ENCODE peak calls at places on chromosome 7, in four cellular contexts. P is Peyer's patch, Y is BE2C, E is cardiac fibroblast. L is an unnamed sample.

GRCh38 chr7:7176421-7177043 is 5.8 kb upstream of the C1GALT1 start:
- DNase-seq in P (no peak), Y (no peak), E (peak; percentile 80), L (no peak)

GRCh38 chr7:123846217-123846891 is 1.4 kb downstream of the HYAL4 start:
- DNase-seq in P (no peak), Y (no peak), E (peak; percentile 66), L (no peak)

GRCh38 chr7:115024276-115024675 is 102.4 kb downstream of the MDFIC start:
- DNase-seq in P (no peak), Y (no peak), E (no peak), L (no peak)

GRCh38 chr7:141696386-141696785 is 5.6 kb downstream of the DENND11 start:
- DNase-seq in P (no peak), Y (no peak), E (no peak), L (no peak)

GRCh38 chr7:146683439-146683838 is 566.8 kb downstream of the CNTNAP2 start:
- DNase-seq in P (no peak), Y (no peak), E (peak; percentile 4), L (no peak)

GRCh38 chr7:5428470-5429252 is 5.0 kb upstream of the TNRC18 start:
- DNase-seq in P (peak; percentile 77), Y (peak; percentile 85), E (peak; percentile 88), L (peak; percentile 75)

GRCh38 chr7:36303202-36304098 is 86.2 kb upstream of the ANLN start:
- DNase-seq in P (peak; percentile 49), Y (peak; percentile 95), E (peak; percentile 94), L (peak; percentile 83)

GRCh38 chr7:73437699-73438416 is 4.3 kb downstream of the FZD9 start:
- DNase-seq in P (no peak), Y (no peak), E (no peak), L (no peak)

GRCh38 chr7:28776463-28777157 is 181.5 kb downstream of the TRIL start:
- DNase-seq in P (no peak), Y (no peak), E (peak; percentile 5), L (no peak)

GRCh38 chr7:34091330-34091917 is 186.1 kb downstream of the BMPER start:
- DNase-seq in P (no peak), Y (peak; percentile 14), E (peak; percentile 71), L (no peak)

GRCh38 chr7:155867280-155867679 is 55.0 kb upstream of the SHH start:
- DNase-seq in P (no peak), Y (no peak), E (no peak), L (no peak)

GRCh38 chr7:14821757-14822480 is 80.6 kb downstream of the DGKB start:
- DNase-seq in P (no peak), Y (no peak), E (no peak), L (no peak)

GRCh38 chr7:31100870-31101269 is 48.8 kb downstream of the ADCYAP1R1 start:
- DNase-seq in P (peak; percentile 22), Y (no peak), E (no peak), L (no peak)

GRCh38 chr7:74119831-74120230 is 36.2 kb downstream of the LIMK1 start:
- DNase-seq in P (no peak), Y (no peak), E (no peak), L (no peak)

GRCh38 chr7:128217972-128218652 is 23.0 kb upstream of the LEP start:
- DNase-seq in P (no peak), Y (no peak), E (no peak), L (no peak)

GRCh38 chr7:71198391-71198790 is 66.4 kb downstream of the GALNT17 start:
- DNase-seq in P (no peak), Y (no peak), E (no peak), L (no peak)

GRCh38 chr7:74256446-74257408 is 2.5 kb upstream of the RFC2 start:
- DNase-seq in P (no peak), Y (no peak), E (peak; percentile 95), L (peak; percentile 78)

GRCh38 chr7:84113286-84113685 is 81.3 kb downstream of the SEMA3A start:
- DNase-seq in P (no peak), Y (no peak), E (peak; percentile 59), L (no peak)

GRCh38 chr7:39761435-39761834 is 138.1 kb downstream of the RALA start:
- DNase-seq in P (no peak), Y (no peak), E (no peak), L (no peak)

GRCh38 chr7:82029236-82029635 is 259.4 kb upstream of the HGF start:
- DNase-seq in P (no peak), Y (no peak), E (no peak), L (no peak)

GRCh38 chr7:149800169-149800555 is 26.8 kb upstream of the ZNF467 start:
- DNase-seq in P (no peak), Y (no peak), E (no peak), L (no peak)

GRCh38 chr7:66118603-66119002 is 4.0 kb downstream of the CRCP start:
- DNase-seq in P (no peak), Y (no peak), E (no peak), L (no peak)

GRCh38 chr7:134485202-134485601 is 26.3 kb upstream of the AKR1B1 start:
- DNase-seq in P (no peak), Y (no peak), E (no peak), L (no peak)

GRCh38 chr7:27661776-27662489 is 750 bp downstream of the HIBADH start:
- DNase-seq in P (no peak), Y (peak; percentile 25), E (peak; percentile 32), L (no peak)
- TF ChIP-seq CTCF in P (no peak), Y (no peak), E (no peak), L (no peak)

DNA sequence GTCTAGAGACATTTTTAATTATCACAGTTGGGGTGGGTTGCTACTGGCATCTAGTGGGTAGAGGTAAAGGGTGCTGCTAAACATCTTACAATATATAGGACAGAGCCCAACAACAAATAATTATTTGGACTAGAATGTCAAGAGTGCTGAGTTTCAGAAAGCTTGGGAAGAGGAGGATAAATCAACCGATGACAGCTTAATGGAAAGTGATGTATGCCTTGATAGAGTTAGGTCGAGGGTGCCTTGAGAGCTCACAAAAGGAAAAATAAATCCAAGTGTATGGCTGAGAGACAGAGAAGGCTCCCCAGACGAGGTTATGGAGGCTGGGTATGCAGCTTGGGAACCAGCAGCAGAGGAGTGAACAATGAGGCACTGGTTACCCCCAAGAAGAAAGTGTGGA is 211.1 kb downstream of the HDAC9 start:
- DNase-seq in P (no peak), Y (no peak), E (no peak), L (no peak)
- TF ChIP-seq CTCF in P (no peak), Y (peak; percentile 19), E (no peak), L (no peak)

DNA sequence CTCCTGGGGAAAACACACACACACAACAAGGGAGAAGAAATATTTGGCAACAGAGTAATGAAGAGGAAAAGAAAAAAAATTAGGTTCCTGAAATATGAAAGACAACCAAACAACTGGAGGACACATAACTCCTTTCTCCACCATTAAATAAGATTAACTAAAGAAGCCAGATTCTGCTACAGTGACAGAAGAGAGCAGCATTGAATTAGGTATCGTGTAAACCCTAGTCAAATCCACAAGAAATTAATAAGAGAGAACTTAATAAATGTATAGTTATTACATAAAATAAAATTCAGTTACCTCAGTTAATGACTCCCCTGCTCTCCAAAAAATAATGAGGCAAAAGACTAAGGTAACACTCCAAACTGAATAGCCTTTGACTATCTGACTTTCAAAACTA is 306.7 kb downstream of the CRPPA start:
- DNase-seq in P (no peak), Y (peak; percentile 9), E (peak; percentile 71), L (no peak)
- TF ChIP-seq CTCF in P (no peak), Y (peak; percentile 62), E (peak; percentile 43), L (peak; percentile 51)

GRCh38 chr7:98236366-98237185 is 15.5 kb downstream of the TECPR1 start:
- DNase-seq in P (no peak), Y (no peak), E (no peak), L (no peak)

GRCh38 chr7:98233241-98234070 is 18.6 kb downstream of the TECPR1 start:
- DNase-seq in P (no peak), Y (no peak), E (no peak), L (no peak)

GRCh38 chr7:98235901-98236300 is 16.1 kb downstream of the TECPR1 start:
- DNase-seq in P (no peak), Y (no peak), E (no peak), L (no peak)

GRCh38 chr7:98232799-98233198 is 19.2 kb downstream of the TECPR1 start:
- DNase-seq in P (no peak), Y (no peak), E (no peak), L (no peak)

GRCh38 chr7:98234429-98235147 is 17.4 kb downstream of the TECPR1 start:
- DNase-seq in P (no peak), Y (no peak), E (peak; percentile 21), L (no peak)
- TF ChIP-seq CTCF in P (no peak), Y (no peak), E (peak; percentile 4), L (no peak)

GRCh38 chr7:119320316-119320715 is 952.7 kb upstream of the KCND2 start:
- DNase-seq in P (no peak), Y (no peak), E (no peak), L (no peak)
- TF ChIP-seq CTCF in P (no peak), Y (no peak), E (no peak), L (no peak)

DNA sequence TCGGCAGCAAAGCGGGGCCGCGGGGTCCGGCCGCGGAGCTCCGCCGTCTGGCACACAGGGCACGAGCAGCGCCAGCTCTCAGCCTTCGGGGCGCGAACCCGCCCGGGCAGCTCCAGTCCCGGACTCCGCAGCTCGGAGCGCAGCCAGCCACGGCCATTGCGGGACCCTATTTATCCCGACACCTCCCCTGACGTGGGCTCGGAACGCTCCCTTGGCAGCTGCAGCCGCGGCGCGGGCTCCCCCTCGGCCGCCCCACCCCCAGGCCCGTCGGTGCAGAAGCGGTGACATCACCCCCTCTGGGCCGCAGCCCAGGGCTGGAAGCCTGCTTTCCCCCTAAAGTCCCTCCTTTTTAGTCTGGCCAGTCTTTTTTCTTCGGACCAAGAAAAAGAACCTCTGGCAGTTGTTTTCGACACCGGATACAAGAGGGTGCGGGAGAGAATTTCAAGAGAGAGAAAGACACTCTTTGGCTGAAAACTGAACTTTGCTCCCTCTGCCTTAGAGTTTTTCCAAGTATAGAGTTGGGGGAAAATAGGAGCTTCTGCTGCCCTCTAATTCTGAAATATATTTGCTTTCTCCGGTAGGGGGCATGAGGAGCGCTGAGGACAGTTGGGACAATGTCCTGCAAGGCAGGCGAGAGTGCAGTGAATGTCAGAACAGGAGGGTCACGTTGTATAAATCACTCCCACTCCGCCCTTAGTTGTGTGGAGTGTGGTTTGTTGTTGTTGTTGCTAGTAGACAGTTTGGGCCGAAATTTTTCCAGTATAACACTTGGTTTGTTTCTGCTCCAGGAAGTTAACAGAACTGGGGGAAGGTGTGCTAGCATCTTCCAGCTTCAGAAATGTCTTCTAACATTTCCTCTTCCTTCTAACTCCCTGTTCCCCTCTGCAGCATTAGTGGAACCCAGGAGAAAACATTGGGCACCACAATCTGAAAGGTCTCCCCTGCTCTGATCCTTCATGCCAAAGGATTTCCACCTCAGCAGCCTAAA is at the start of gene SFRP4:
- DNase-seq in P (peak; percentile 50), Y (peak; percentile 54), E (peak; percentile 62), L (no peak)
- TF ChIP-seq CTCF in P (no peak), Y (peak; percentile 68), E (peak; percentile 74), L (peak; percentile 70)

L was measured in AG09319.